ENCODE peak calls at places on chromosomes 5 and 9, in seven cellular contexts. One of them, this sample, is unnamed.

GRCh38 chr5:67350185-67350584 is 153.6 kb upstream of the CD180 start:
- DNase-seq in PC-3: no peak
- DNase-seq in brain microvascular endothelial cell: no peak
- DNase-seq in GM19239: no peak
- DNase-seq in ovary: no peak
- DNase-seq in SK-N-SH: no peak
- DNase-seq in COR-L47: peak; percentile 67
- DNase-seq in this sample: no peak

GRCh38 chr5:139214646-139215045 is 16.5 kb upstream of the SIL1 start:
- DNase-seq in PC-3: no peak
- DNase-seq in brain microvascular endothelial cell: no peak
- DNase-seq in GM19239: no peak
- DNase-seq in ovary: no peak
- DNase-seq in SK-N-SH: no peak
- DNase-seq in COR-L47: no peak
- DNase-seq in this sample: no peak

GRCh38 chr5:96288166-96288844 is 144.7 kb downstream of the PCSK1 start:
- DNase-seq in PC-3: no peak
- DNase-seq in brain microvascular endothelial cell: no peak
- DNase-seq in GM19239: no peak
- DNase-seq in ovary: no peak
- DNase-seq in SK-N-SH: no peak
- DNase-seq in COR-L47: no peak
- DNase-seq in this sample: no peak

GRCh38 chr5:131426011-131426410 is 162.2 kb downstream of the CDC42SE2 start:
- DNase-seq in PC-3: no peak
- DNase-seq in brain microvascular endothelial cell: no peak
- DNase-seq in GM19239: no peak
- DNase-seq in ovary: no peak
- DNase-seq in SK-N-SH: no peak
- DNase-seq in COR-L47: no peak
- DNase-seq in this sample: no peak

GRCh38 chr9:89179920-89180667 is 1.5 kb upstream of the SHC3 start:
- DNase-seq in PC-3: peak; percentile 93
- DNase-seq in brain microvascular endothelial cell: peak; percentile 96
- DNase-seq in GM19239: no peak
- DNase-seq in ovary: peak; percentile 63
- DNase-seq in SK-N-SH: peak; percentile 88
- DNase-seq in COR-L47: peak; percentile 79
- DNase-seq in this sample: peak; percentile 97

GRCh38 chr5:10507575-10508024 is 56.3 kb upstream of the ANKRD33B start:
- DNase-seq in PC-3: peak; percentile 78
- DNase-seq in brain microvascular endothelial cell: no peak
- DNase-seq in GM19239: no peak
- DNase-seq in ovary: no peak
- DNase-seq in SK-N-SH: no peak
- DNase-seq in COR-L47: no peak
- DNase-seq in this sample: peak; percentile 29

GRCh38 chr5:10286552-10287227 is 21.0 kb downstream of the CMBL start:
- DNase-seq in PC-3: peak; percentile 19
- DNase-seq in brain microvascular endothelial cell: no peak
- DNase-seq in GM19239: no peak
- DNase-seq in ovary: peak; percentile 56
- DNase-seq in SK-N-SH: no peak
- DNase-seq in COR-L47: no peak
- DNase-seq in this sample: no peak

GRCh38 chr9:133987946-133988665 is 4.0 kb downstream of the VAV2 start:
- DNase-seq in PC-3: no peak
- DNase-seq in brain microvascular endothelial cell: no peak
- DNase-seq in GM19239: no peak
- DNase-seq in ovary: no peak
- DNase-seq in SK-N-SH: no peak
- DNase-seq in COR-L47: no peak
- DNase-seq in this sample: no peak

GRCh38 chr9:93589688-93590087 is 13.3 kb downstream of the PHF2 start:
- DNase-seq in PC-3: no peak
- DNase-seq in brain microvascular endothelial cell: peak; percentile 40
- DNase-seq in GM19239: no peak
- DNase-seq in ovary: peak; percentile 24
- DNase-seq in SK-N-SH: no peak
- DNase-seq in COR-L47: no peak
- DNase-seq in this sample: no peak

GRCh38 chr9:136202449-136203405 is 2.2 kb downstream of the LHX3 start:
- DNase-seq in PC-3: no peak
- DNase-seq in brain microvascular endothelial cell: no peak
- DNase-seq in GM19239: no peak
- DNase-seq in ovary: no peak
- DNase-seq in SK-N-SH: peak; percentile 74
- DNase-seq in COR-L47: no peak
- DNase-seq in this sample: no peak

GRCh38 chr9:101269596-101270324 is 115.0 kb downstream of the BAAT start:
- DNase-seq in PC-3: no peak
- DNase-seq in brain microvascular endothelial cell: no peak
- DNase-seq in GM19239: no peak
- DNase-seq in ovary: no peak
- DNase-seq in SK-N-SH: no peak
- DNase-seq in COR-L47: no peak
- DNase-seq in this sample: no peak

GRCh38 chr5:420632-421286 is 22.2 kb upstream of the EXOC3 start:
- DNase-seq in PC-3: no peak
- DNase-seq in brain microvascular endothelial cell: no peak
- DNase-seq in GM19239: no peak
- DNase-seq in ovary: no peak
- DNase-seq in SK-N-SH: no peak
- DNase-seq in COR-L47: no peak
- DNase-seq in this sample: no peak

GRCh38 chr5:71836547-71837112 is 117.6 kb downstream of the CARTPT start:
- DNase-seq in PC-3: no peak
- DNase-seq in brain microvascular endothelial cell: peak; percentile 23
- DNase-seq in GM19239: no peak
- DNase-seq in ovary: no peak
- DNase-seq in SK-N-SH: no peak
- DNase-seq in COR-L47: no peak
- DNase-seq in this sample: no peak

GRCh38 chr9:114261026-114261425 is 61.9 kb upstream of the ORM1 start:
- DNase-seq in PC-3: no peak
- DNase-seq in brain microvascular endothelial cell: no peak
- DNase-seq in GM19239: no peak
- DNase-seq in ovary: no peak
- DNase-seq in SK-N-SH: no peak
- DNase-seq in COR-L47: no peak
- DNase-seq in this sample: no peak

GRCh38 chr9:37963936-37964739 is 60.2 kb upstream of the SLC25A51 start:
- DNase-seq in PC-3: peak; percentile 87
- DNase-seq in brain microvascular endothelial cell: peak; percentile 97
- DNase-seq in GM19239: no peak
- DNase-seq in ovary: no peak
- DNase-seq in SK-N-SH: no peak
- DNase-seq in COR-L47: no peak
- DNase-seq in this sample: peak; percentile 89

GRCh38 chr5:14569948-14570691 is 11.5 kb upstream of the OTULINL start:
- DNase-seq in PC-3: peak; percentile 99
- DNase-seq in brain microvascular endothelial cell: peak; percentile 27
- DNase-seq in GM19239: no peak
- DNase-seq in ovary: no peak
- DNase-seq in SK-N-SH: no peak
- DNase-seq in COR-L47: no peak
- DNase-seq in this sample: no peak

GRCh38 chr5:14123974-14124482 is 19.1 kb upstream of the TRIO start:
- DNase-seq in PC-3: no peak
- DNase-seq in brain microvascular endothelial cell: no peak
- DNase-seq in GM19239: no peak
- DNase-seq in ovary: no peak
- DNase-seq in SK-N-SH: no peak
- DNase-seq in COR-L47: peak; percentile 82
- DNase-seq in this sample: no peak

GRCh38 chr5:120779674-120780073 is 315.6 kb downstream of the PRR16 start:
- DNase-seq in PC-3: peak; percentile 10
- DNase-seq in brain microvascular endothelial cell: no peak
- DNase-seq in GM19239: no peak
- DNase-seq in ovary: no peak
- DNase-seq in SK-N-SH: no peak
- DNase-seq in COR-L47: no peak
- DNase-seq in this sample: no peak

GRCh38 chr9:91177661-91178280 is 183.9 kb downstream of the AUH start:
- DNase-seq in PC-3: peak; percentile 74
- DNase-seq in brain microvascular endothelial cell: no peak
- DNase-seq in GM19239: no peak
- DNase-seq in ovary: peak; percentile 9
- DNase-seq in SK-N-SH: no peak
- DNase-seq in COR-L47: no peak
- DNase-seq in this sample: peak; percentile 71

GRCh38 chr5:77066191-77066590 is 20.9 kb downstream of the ZBED3 start:
- DNase-seq in PC-3: no peak
- DNase-seq in brain microvascular endothelial cell: no peak
- DNase-seq in GM19239: no peak
- DNase-seq in ovary: no peak
- DNase-seq in SK-N-SH: no peak
- DNase-seq in COR-L47: no peak
- DNase-seq in this sample: no peak

GRCh38 chr5:162268694-162269481 is 201.3 kb downstream of the GABRG2 start:
- DNase-seq in PC-3: no peak
- DNase-seq in brain microvascular endothelial cell: no peak
- DNase-seq in GM19239: no peak
- DNase-seq in ovary: no peak
- DNase-seq in SK-N-SH: no peak
- DNase-seq in COR-L47: no peak
- DNase-seq in this sample: no peak

GRCh38 chr9:124437086-124437485 is 13.2 kb upstream of the ADGRD2 start:
- DNase-seq in PC-3: no peak
- DNase-seq in brain microvascular endothelial cell: no peak
- DNase-seq in GM19239: no peak
- DNase-seq in ovary: no peak
- DNase-seq in SK-N-SH: no peak
- DNase-seq in COR-L47: no peak
- DNase-seq in this sample: no peak

GRCh38 chr5:107466233-107466769 is 204.4 kb downstream of the EFNA5 start:
- DNase-seq in PC-3: peak; percentile 85
- DNase-seq in brain microvascular endothelial cell: peak; percentile 92
- DNase-seq in GM19239: no peak
- DNase-seq in ovary: no peak
- DNase-seq in SK-N-SH: no peak
- DNase-seq in COR-L47: no peak
- DNase-seq in this sample: peak; percentile 94

GRCh38 chr5:56247596-56247995 is 14.5 kb upstream of the ANKRD55 start:
- DNase-seq in PC-3: no peak
- DNase-seq in brain microvascular endothelial cell: peak; percentile 18
- DNase-seq in GM19239: no peak
- DNase-seq in ovary: no peak
- DNase-seq in SK-N-SH: no peak
- DNase-seq in COR-L47: no peak
- DNase-seq in this sample: no peak

GRCh38 chr5:14525397-14525796 is 56.2 kb upstream of the OTULINL start:
- DNase-seq in PC-3: no peak
- DNase-seq in brain microvascular endothelial cell: no peak
- DNase-seq in GM19239: no peak
- DNase-seq in ovary: no peak
- DNase-seq in SK-N-SH: no peak
- DNase-seq in COR-L47: no peak
- DNase-seq in this sample: no peak

GRCh38 chr5:147310059-147310704 is 75.4 kb downstream of the STK32A start:
- DNase-seq in PC-3: peak; percentile 91
- DNase-seq in brain microvascular endothelial cell: peak; percentile 11
- DNase-seq in GM19239: no peak
- DNase-seq in ovary: peak; percentile 16
- DNase-seq in SK-N-SH: peak; percentile 7
- DNase-seq in COR-L47: peak; percentile 78
- DNase-seq in this sample: peak; percentile 97

GRCh38 chr9:78745996-78746395 is 449.1 kb downstream of the PSAT1 start:
- DNase-seq in PC-3: peak; percentile 19
- DNase-seq in brain microvascular endothelial cell: no peak
- DNase-seq in GM19239: no peak
- DNase-seq in ovary: no peak
- DNase-seq in SK-N-SH: no peak
- DNase-seq in COR-L47: no peak
- DNase-seq in this sample: no peak

GRCh38 chr9:133696036-133696435 is 42.1 kb downstream of the SARDH start:
- DNase-seq in PC-3: no peak
- DNase-seq in brain microvascular endothelial cell: no peak
- DNase-seq in GM19239: no peak
- DNase-seq in ovary: no peak
- DNase-seq in SK-N-SH: no peak
- DNase-seq in COR-L47: no peak
- DNase-seq in this sample: no peak

GRCh38 chr9:35680331-35681105 is 6.8 kb downstream of the CA9 start:
- DNase-seq in PC-3: no peak
- DNase-seq in brain microvascular endothelial cell: no peak
- DNase-seq in GM19239: peak; percentile 44
- DNase-seq in ovary: no peak
- DNase-seq in SK-N-SH: no peak
- DNase-seq in COR-L47: no peak
- DNase-seq in this sample: peak; percentile 34

GRCh38 chr5:42813533-42813932 is 1.8 kb upstream of the SELENOP start:
- DNase-seq in PC-3: no peak
- DNase-seq in brain microvascular endothelial cell: no peak
- DNase-seq in GM19239: no peak
- DNase-seq in ovary: peak; percentile 25
- DNase-seq in SK-N-SH: no peak
- DNase-seq in COR-L47: no peak
- DNase-seq in this sample: no peak

GRCh38 chr5:1368236-1368635 is 23.3 kb upstream of the CLPTM1L start:
- DNase-seq in PC-3: no peak
- DNase-seq in brain microvascular endothelial cell: no peak
- DNase-seq in GM19239: no peak
- DNase-seq in ovary: no peak
- DNase-seq in SK-N-SH: no peak
- DNase-seq in COR-L47: no peak
- DNase-seq in this sample: no peak

GRCh38 chr5:140632366-140633080 is 452 bp downstream of the CD14 start:
- DNase-seq in PC-3: no peak
- DNase-seq in brain microvascular endothelial cell: peak; percentile 63
- DNase-seq in GM19239: peak; percentile 17
- DNase-seq in ovary: peak; percentile 60
- DNase-seq in SK-N-SH: no peak
- DNase-seq in COR-L47: peak; percentile 14
- DNase-seq in this sample: no peak

GRCh38 chr9:91844656-91845291 is 105.3 kb downstream of the ROR2 start:
- DNase-seq in PC-3: no peak
- DNase-seq in brain microvascular endothelial cell: no peak
- DNase-seq in GM19239: no peak
- DNase-seq in ovary: no peak
- DNase-seq in SK-N-SH: no peak
- DNase-seq in COR-L47: no peak
- DNase-seq in this sample: no peak

GRCh38 chr9:35521708-35522107 is 31.8 kb downstream of the RUSC2 start:
- DNase-seq in PC-3: no peak
- DNase-seq in brain microvascular endothelial cell: peak; percentile 54
- DNase-seq in GM19239: no peak
- DNase-seq in ovary: no peak
- DNase-seq in SK-N-SH: no peak
- DNase-seq in COR-L47: no peak
- DNase-seq in this sample: no peak

This sample was measured in Daoy.